ENCODE peak calls at places on chromosomes 2 and 18, in four cellular contexts. G is small intestine, Y is Panc1, L is coronary artery. D is an unnamed sample.

GRCh38 chr18:14969507-14969906 is 221.5 kb downstream of the ANKRD30B start:
- DNase-seq in G (no peak), Y (no peak), L (no peak), D (no peak)

GRCh38 chr2:105789745-105790466 is 45.2 kb downstream of the NCK2 start:
- DNase-seq in G (peak; percentile 35), Y (no peak), L (no peak), D (peak; percentile 93)

GRCh38 chr18:42635378-42636048 is 480.0 kb downstream of the RIT2 start:
- DNase-seq in G (no peak), Y (no peak), L (no peak), D (no peak)

GRCh38 chr18:22609642-22610041 is 191.9 kb upstream of the CTAGE1 start:
- DNase-seq in G (peak; percentile 56), Y (no peak), L (no peak), D (peak; percentile 41)

GRCh38 chr2:27870724-27871123 is 19.5 kb downstream of the RBKS start:
- DNase-seq in G (no peak), Y (no peak), L (no peak), D (no peak)

GRCh38 chr2:208142255-208142924 is 3.6 kb downstream of the CRYGB start:
- DNase-seq in G (peak; percentile 38), Y (no peak), L (no peak), D (no peak)

GRCh38 chr2:162574615-162575452 is 230.9 kb downstream of the GCA start:
- DNase-seq in G (peak; percentile 73), Y (no peak), L (no peak), D (no peak)

GRCh38 chr2:237540223-237540775 is 26.1 kb upstream of the PRLH start:
- DNase-seq in G (no peak), Y (no peak), L (no peak), D (peak; percentile 42)

GRCh38 chr2:35463805-35464596 is 891.6 kb upstream of the CRIM1 start:
- DNase-seq in G (no peak), Y (no peak), L (no peak), D (no peak)

GRCh38 chr2:181536730-181537129 is 79.5 kb downstream of the ITGA4 start:
- DNase-seq in G (no peak), Y (no peak), L (no peak), D (no peak)

GRCh38 chr2:42010743-42011298 is 37.0 kb upstream of the PKDCC start:
- DNase-seq in G (no peak), Y (no peak), L (no peak), D (peak; percentile 92)

GRCh38 chr2:88342749-88343148 is 109.7 kb downstream of the FOXI3 start:
- DNase-seq in G (peak; percentile 54), Y (no peak), L (no peak), D (no peak)

DNA sequence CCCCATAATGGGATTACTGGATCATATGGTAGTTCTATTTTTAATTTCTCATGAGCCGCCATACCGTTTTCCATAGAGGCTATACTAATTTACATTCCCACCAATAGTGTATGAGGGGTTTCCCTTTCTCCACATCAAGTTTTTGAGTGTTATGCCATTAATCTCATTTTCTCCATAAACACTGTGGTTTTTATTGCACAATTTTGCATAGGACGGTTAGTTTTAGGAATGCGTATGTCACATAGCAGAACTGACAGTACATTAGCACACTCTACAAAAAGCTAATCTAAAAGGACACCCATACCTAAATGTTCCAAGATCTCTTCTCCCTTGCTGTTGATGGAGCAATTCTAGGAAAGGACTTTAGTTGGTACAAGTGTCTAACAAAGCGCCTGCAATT is 32.5 kb downstream of the DARS1 start:
- DNase-seq in G (no peak), Y (no peak), L (no peak), D (no peak)
- H3K27ac ChIP-seq in G (no peak overlapping the region), Y (no peak overlapping the region), L (no peak overlapping the region), D (no peak overlapping the region)

DNA sequence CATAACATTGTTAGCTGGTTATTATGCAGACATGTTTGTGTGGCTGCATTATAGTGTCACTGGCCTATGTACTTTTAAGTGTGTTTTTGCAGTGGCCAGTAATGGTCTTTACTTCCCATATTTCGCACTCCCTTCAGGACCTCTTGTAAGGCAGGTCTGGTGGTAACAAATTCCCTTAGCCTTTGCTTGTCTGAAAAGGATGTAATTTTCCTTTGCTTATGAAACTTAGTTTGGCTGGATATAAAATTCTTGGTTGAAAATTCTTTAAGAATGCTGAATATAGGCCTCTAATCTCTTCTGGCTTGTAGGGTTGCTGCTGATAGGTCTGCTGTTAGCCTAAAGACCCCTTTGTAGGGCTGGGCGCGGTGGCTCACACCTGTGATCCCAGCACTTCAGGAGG is 34.7 kb downstream of the ZC3H8 start:
- DNase-seq in G (no peak), Y (no peak), L (no peak), D (no peak)
- H3K27ac ChIP-seq in G (no peak overlapping the region), Y (no peak overlapping the region), L (no peak overlapping the region), D (no peak overlapping the region)

GRCh38 chr2:98298685-98299180 is 47.5 kb upstream of the CNGA3 start:
- DNase-seq in G (peak; percentile 53), Y (no peak), L (no peak), D (peak; percentile 37)
- H3K27ac ChIP-seq in G (no peak overlapping the region), Y (no peak overlapping the region), L (no peak overlapping the region), D (no peak overlapping the region)

GRCh38 chr2:57141269-57141668 is 905.3 kb upstream of the VRK2 start:
- DNase-seq in G (no peak), Y (no peak), L (no peak), D (no peak)

DNA sequence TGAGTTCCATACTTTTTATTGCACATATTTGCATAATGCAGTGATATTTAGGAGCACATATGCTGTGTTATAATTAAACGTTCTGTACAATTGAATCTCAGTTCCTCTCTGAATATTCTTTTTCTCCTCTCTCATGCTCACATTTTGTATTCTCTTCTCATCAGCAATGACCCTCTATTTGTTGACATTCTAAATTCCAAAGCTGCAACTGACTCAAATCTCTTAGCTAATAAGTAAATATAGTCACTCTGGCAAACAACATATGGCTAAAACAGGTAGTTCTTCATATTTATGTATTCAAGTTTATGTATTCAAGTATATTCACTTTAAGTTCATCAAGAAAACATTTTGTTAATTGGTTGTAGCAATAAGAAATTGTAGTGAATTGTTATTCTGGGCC is 907.4 kb upstream of the VRK2 start:
- DNase-seq in G (no peak), Y (no peak), L (no peak), D (no peak)
- H3K27ac ChIP-seq in G (no peak overlapping the region), Y (no peak overlapping the region), L (no peak overlapping the region), D (no peak overlapping the region)

GRCh38 chr18:23627325-23627724 is 35.4 kb downstream of the ANKRD29 start:
- DNase-seq in G (peak; percentile 81), Y (peak; percentile 64), L (no peak), D (peak; percentile 76)
- H3K27ac ChIP-seq in G (peak overlapping the region; percentile 70), Y (no peak overlapping the region), L (no peak overlapping the region), D (peak overlapping the region; percentile 66)

GRCh38 chr2:189407161-189407943 is 33.9 kb upstream of the WDR75 start:
- DNase-seq in G (no peak), Y (no peak), L (no peak), D (no peak)
- H3K27ac ChIP-seq in G (no peak overlapping the region), Y (peak overlapping the region; percentile 80), L (peak overlapping the region; percentile 64), D (peak overlapping the region; percentile 87)

GRCh38 chr2:54577035-54577434 is 120.9 kb downstream of the SPTBN1 start:
- DNase-seq in G (peak; percentile 81), Y (no peak), L (no peak), D (no peak)
- H3K27ac ChIP-seq in G (no peak overlapping the region), Y (no peak overlapping the region), L (no peak overlapping the region), D (no peak overlapping the region)

DNA sequence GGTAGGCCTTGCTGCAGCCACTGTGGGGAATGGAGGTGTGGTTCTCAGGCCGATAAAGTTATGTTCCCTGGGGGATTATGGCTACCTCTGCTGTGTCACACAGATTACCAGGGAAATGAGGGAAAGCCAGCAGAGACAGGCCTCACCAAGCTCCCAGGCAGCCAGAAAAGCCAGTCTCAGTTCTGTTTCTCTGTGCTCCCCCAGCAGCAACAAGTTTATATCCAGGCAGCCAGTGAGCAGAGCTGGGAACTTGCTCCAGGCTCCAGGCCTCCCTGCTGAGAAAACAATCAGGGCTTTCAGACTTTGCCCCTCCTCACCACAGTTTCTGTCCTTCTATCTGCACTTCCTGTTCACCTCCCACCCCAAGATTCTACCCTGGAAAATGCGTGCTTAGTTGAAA is 596.6 kb upstream of the GYPC start:
- DNase-seq in G (no peak), Y (no peak), L (no peak), D (no peak)
- H3K27ac ChIP-seq in G (no peak overlapping the region), Y (no peak overlapping the region), L (no peak overlapping the region), D (no peak overlapping the region)

D was measured in osteoblast.